ENCODE peak calls at places on chromosomes 2 and 18, in ten cellular contexts. One of them, this sample, is unnamed.

GRCh38 chr2:29097569-29097968 is 17.6 kb upstream of the CLIP4 start:
- DNase-seq in CD4-positive, alpha-beta T cell: no peak
- DNase-seq in GM06990: no peak
- DNase-seq in WTC11: no peak
- DNase-seq in Peyer's patch: no peak
- DNase-seq in OCI-LY7: no peak
- DNase-seq in GM12865: no peak
- DNase-seq in epithelial cell of esophagus: no peak
- DNase-seq in fibroblast of lung: no peak
- DNase-seq in kidney epithelial cell: no peak
- DNase-seq in this sample: no peak

GRCh38 chr2:45986509-45986908 is 310.7 kb upstream of the EPAS1 start:
- DNase-seq in CD4-positive, alpha-beta T cell: no peak
- DNase-seq in GM06990: no peak
- DNase-seq in WTC11: no peak
- DNase-seq in Peyer's patch: no peak
- DNase-seq in OCI-LY7: no peak
- DNase-seq in GM12865: no peak
- DNase-seq in epithelial cell of esophagus: no peak
- DNase-seq in fibroblast of lung: no peak
- DNase-seq in kidney epithelial cell: no peak
- DNase-seq in this sample: no peak

GRCh38 chr2:133072837-133073694 is 403.1 kb upstream of the LYPD1 start:
- DNase-seq in CD4-positive, alpha-beta T cell: no peak
- DNase-seq in GM06990: no peak
- DNase-seq in WTC11: no peak
- DNase-seq in Peyer's patch: no peak
- DNase-seq in OCI-LY7: no peak
- DNase-seq in GM12865: no peak
- DNase-seq in epithelial cell of esophagus: peak; percentile 14
- DNase-seq in fibroblast of lung: no peak
- DNase-seq in kidney epithelial cell: no peak
- DNase-seq in this sample: no peak

GRCh38 chr2:189362283-189362682 is 79.0 kb upstream of the WDR75 start:
- DNase-seq in CD4-positive, alpha-beta T cell: no peak
- DNase-seq in GM06990: no peak
- DNase-seq in WTC11: no peak
- DNase-seq in Peyer's patch: no peak
- DNase-seq in OCI-LY7: no peak
- DNase-seq in GM12865: no peak
- DNase-seq in epithelial cell of esophagus: no peak
- DNase-seq in fibroblast of lung: peak; percentile 22
- DNase-seq in kidney epithelial cell: no peak
- DNase-seq in this sample: no peak

GRCh38 chr2:33015421-33016142 is 68.8 kb downstream of the LTBP1 start:
- DNase-seq in CD4-positive, alpha-beta T cell: no peak
- DNase-seq in GM06990: no peak
- DNase-seq in WTC11: no peak
- DNase-seq in Peyer's patch: peak; percentile 68
- DNase-seq in OCI-LY7: no peak
- DNase-seq in GM12865: no peak
- DNase-seq in epithelial cell of esophagus: peak; percentile 62
- DNase-seq in fibroblast of lung: peak; percentile 97
- DNase-seq in kidney epithelial cell: no peak
- DNase-seq in this sample: no peak

GRCh38 chr18:50629148-50629631 is 69.3 kb downstream of the MAPK4 start:
- DNase-seq in CD4-positive, alpha-beta T cell: no peak
- DNase-seq in GM06990: no peak
- DNase-seq in WTC11: no peak
- DNase-seq in Peyer's patch: no peak
- DNase-seq in OCI-LY7: no peak
- DNase-seq in GM12865: no peak
- DNase-seq in epithelial cell of esophagus: peak; percentile 71
- DNase-seq in fibroblast of lung: no peak
- DNase-seq in kidney epithelial cell: no peak
- DNase-seq in this sample: no peak

GRCh38 chr2:46615555-46616487 is 136.5 kb downstream of the TMEM247 start:
- DNase-seq in CD4-positive, alpha-beta T cell: no peak
- DNase-seq in GM06990: peak; percentile 46
- DNase-seq in WTC11: no peak
- DNase-seq in Peyer's patch: peak; percentile 50
- DNase-seq in OCI-LY7: peak; percentile 50
- DNase-seq in GM12865: peak; percentile 17
- DNase-seq in epithelial cell of esophagus: no peak
- DNase-seq in fibroblast of lung: peak; percentile 12
- DNase-seq in kidney epithelial cell: no peak
- DNase-seq in this sample: peak; percentile 18

GRCh38 chr2:75533135-75533534 is 27.6 kb downstream of the EVA1A start:
- DNase-seq in CD4-positive, alpha-beta T cell: no peak
- DNase-seq in GM06990: no peak
- DNase-seq in WTC11: no peak
- DNase-seq in Peyer's patch: no peak
- DNase-seq in OCI-LY7: no peak
- DNase-seq in GM12865: no peak
- DNase-seq in epithelial cell of esophagus: no peak
- DNase-seq in fibroblast of lung: no peak
- DNase-seq in kidney epithelial cell: no peak
- DNase-seq in this sample: no peak

GRCh38 chr2:3628800-3629199 is 29.2 kb upstream of the ALLC start:
- DNase-seq in CD4-positive, alpha-beta T cell: no peak
- DNase-seq in GM06990: no peak
- DNase-seq in WTC11: peak; percentile 74
- DNase-seq in Peyer's patch: peak; percentile 36
- DNase-seq in OCI-LY7: no peak
- DNase-seq in GM12865: no peak
- DNase-seq in epithelial cell of esophagus: peak; percentile 39
- DNase-seq in fibroblast of lung: no peak
- DNase-seq in kidney epithelial cell: no peak
- DNase-seq in this sample: no peak

GRCh38 chr2:38505779-38506178 is 96.9 kb downstream of the HNRNPLL start:
- DNase-seq in CD4-positive, alpha-beta T cell: no peak
- DNase-seq in GM06990: no peak
- DNase-seq in WTC11: no peak
- DNase-seq in Peyer's patch: no peak
- DNase-seq in OCI-LY7: no peak
- DNase-seq in GM12865: peak; percentile 44
- DNase-seq in epithelial cell of esophagus: peak; percentile 84
- DNase-seq in fibroblast of lung: peak; percentile 87
- DNase-seq in kidney epithelial cell: no peak
- DNase-seq in this sample: no peak

GRCh38 chr2:239720411-239721365 is 304.5 kb downstream of the NDUFA10 start:
- DNase-seq in CD4-positive, alpha-beta T cell: no peak
- DNase-seq in GM06990: no peak
- DNase-seq in WTC11: no peak
- DNase-seq in Peyer's patch: peak; percentile 9
- DNase-seq in OCI-LY7: no peak
- DNase-seq in GM12865: no peak
- DNase-seq in epithelial cell of esophagus: no peak
- DNase-seq in fibroblast of lung: no peak
- DNase-seq in kidney epithelial cell: no peak
- DNase-seq in this sample: no peak

DNA sequence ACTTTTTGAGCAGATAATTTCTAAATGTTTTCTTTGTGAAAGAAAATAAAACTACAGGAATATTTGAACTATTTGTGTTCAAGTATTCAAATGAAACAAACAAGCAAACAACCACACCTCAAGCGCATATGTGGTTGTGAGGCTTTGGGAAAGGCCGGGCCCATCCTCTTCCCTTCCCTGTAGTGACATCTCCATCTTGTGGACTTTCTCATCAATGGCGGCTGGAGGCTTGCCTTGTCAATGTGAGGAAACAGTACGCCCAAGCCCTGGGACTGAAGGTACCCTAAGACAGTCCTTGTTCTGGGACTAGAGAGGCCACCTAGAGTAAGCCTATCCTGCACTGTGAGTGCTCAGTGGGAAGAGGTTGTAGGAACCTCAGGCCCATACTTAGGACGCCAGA is 166.8 kb downstream of the TPGS2 start:
- DNase-seq in CD4-positive, alpha-beta T cell: no peak
- DNase-seq in GM06990: no peak
- DNase-seq in WTC11: peak; percentile 53
- DNase-seq in Peyer's patch: no peak
- DNase-seq in OCI-LY7: no peak
- DNase-seq in GM12865: peak; percentile 41
- DNase-seq in epithelial cell of esophagus: peak; percentile 42
- DNase-seq in fibroblast of lung: peak; percentile 3
- DNase-seq in kidney epithelial cell: no peak
- DNase-seq in this sample: no peak
- TF ChIP-seq CTCF in CD4-positive, alpha-beta T cell: no peak
- TF ChIP-seq CTCF in GM06990: peak; percentile 38
- TF ChIP-seq CTCF in WTC11: no peak
- TF ChIP-seq CTCF in Peyer's patch: peak; percentile 32
- TF ChIP-seq CTCF in OCI-LY7: no peak
- TF ChIP-seq CTCF in GM12865: peak; percentile 22
- TF ChIP-seq CTCF in epithelial cell of esophagus: peak; percentile 45
- TF ChIP-seq CTCF in fibroblast of lung: peak; percentile 1
- TF ChIP-seq CTCF in kidney epithelial cell: no peak
- TF ChIP-seq CTCF in this sample: no peak

DNA sequence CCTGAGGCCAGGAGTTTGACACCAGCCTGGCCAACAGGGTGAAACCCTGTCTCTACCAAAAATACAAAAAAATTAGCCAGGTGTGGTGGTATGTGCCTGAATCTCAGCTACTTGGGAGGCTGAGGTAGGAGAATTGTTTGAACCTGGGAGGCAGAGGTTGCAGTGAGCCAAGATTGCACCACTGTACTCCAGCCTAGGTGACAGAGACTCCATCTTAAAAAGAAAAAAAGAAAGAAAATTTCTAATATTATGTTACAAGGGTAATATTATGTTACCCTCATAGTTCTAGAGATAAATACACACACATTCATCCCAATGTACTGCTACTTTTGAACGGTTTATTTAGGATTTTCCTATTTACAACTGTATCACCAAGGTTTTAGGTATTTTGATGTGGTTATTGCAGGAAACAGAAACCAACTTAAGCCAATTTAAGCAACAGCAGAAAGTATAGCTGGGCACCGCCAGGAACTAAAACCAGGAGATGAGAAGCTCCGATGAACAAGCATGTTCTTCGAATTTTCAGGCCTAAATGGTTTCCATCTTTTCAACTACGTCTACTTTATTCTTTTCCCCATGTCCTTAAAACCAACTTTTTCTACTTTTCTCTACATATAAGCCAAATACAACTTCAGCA is 11.8 kb upstream of the ROCK1 start:
- DNase-seq in CD4-positive, alpha-beta T cell: no peak
- DNase-seq in GM06990: no peak
- DNase-seq in WTC11: no peak
- DNase-seq in Peyer's patch: no peak
- DNase-seq in OCI-LY7: no peak
- DNase-seq in GM12865: no peak
- DNase-seq in epithelial cell of esophagus: no peak
- DNase-seq in fibroblast of lung: no peak
- DNase-seq in kidney epithelial cell: no peak
- DNase-seq in this sample: no peak
- TF ChIP-seq CTCF in CD4-positive, alpha-beta T cell: no peak
- TF ChIP-seq CTCF in GM06990: no peak
- TF ChIP-seq CTCF in WTC11: no peak
- TF ChIP-seq CTCF in Peyer's patch: no peak
- TF ChIP-seq CTCF in OCI-LY7: no peak
- TF ChIP-seq CTCF in GM12865: no peak
- TF ChIP-seq CTCF in epithelial cell of esophagus: no peak
- TF ChIP-seq CTCF in fibroblast of lung: no peak
- TF ChIP-seq CTCF in kidney epithelial cell: no peak
- TF ChIP-seq CTCF in this sample: no peak

GRCh38 chr18:79629249-79629558 is 50.4 kb upstream of the CTDP1 start:
- DNase-seq in CD4-positive, alpha-beta T cell: no peak
- DNase-seq in GM06990: no peak
- DNase-seq in WTC11: no peak
- DNase-seq in Peyer's patch: peak; percentile 33
- DNase-seq in OCI-LY7: no peak
- DNase-seq in GM12865: no peak
- DNase-seq in epithelial cell of esophagus: no peak
- DNase-seq in fibroblast of lung: no peak
- DNase-seq in kidney epithelial cell: no peak
- DNase-seq in this sample: no peak
- TF ChIP-seq CTCF in CD4-positive, alpha-beta T cell: no peak
- TF ChIP-seq CTCF in GM06990: no peak
- TF ChIP-seq CTCF in WTC11: no peak
- TF ChIP-seq CTCF in Peyer's patch: no peak
- TF ChIP-seq CTCF in OCI-LY7: no peak
- TF ChIP-seq CTCF in GM12865: no peak
- TF ChIP-seq CTCF in epithelial cell of esophagus: no peak
- TF ChIP-seq CTCF in fibroblast of lung: no peak
- TF ChIP-seq CTCF in kidney epithelial cell: no peak
- TF ChIP-seq CTCF in this sample: no peak

GRCh38 chr2:238305092-238305862 is 15.0 kb upstream of the TRAF3IP1 start:
- DNase-seq in CD4-positive, alpha-beta T cell: no peak
- DNase-seq in GM06990: no peak
- DNase-seq in WTC11: no peak
- DNase-seq in Peyer's patch: no peak
- DNase-seq in OCI-LY7: peak; percentile 34
- DNase-seq in GM12865: no peak
- DNase-seq in epithelial cell of esophagus: peak; percentile 41
- DNase-seq in fibroblast of lung: no peak
- DNase-seq in kidney epithelial cell: no peak
- DNase-seq in this sample: no peak

GRCh38 chr2:238305965-238306679 is 14.2 kb upstream of the TRAF3IP1 start:
- DNase-seq in CD4-positive, alpha-beta T cell: no peak
- DNase-seq in GM06990: no peak
- DNase-seq in WTC11: no peak
- DNase-seq in Peyer's patch: no peak
- DNase-seq in OCI-LY7: peak; percentile 67
- DNase-seq in GM12865: no peak
- DNase-seq in epithelial cell of esophagus: no peak
- DNase-seq in fibroblast of lung: no peak
- DNase-seq in kidney epithelial cell: no peak
- DNase-seq in this sample: no peak

GRCh38 chr2:238306680-238306998 is 13.7 kb upstream of the TRAF3IP1 start:
- DNase-seq in CD4-positive, alpha-beta T cell: no peak
- DNase-seq in GM06990: no peak
- DNase-seq in WTC11: no peak
- DNase-seq in Peyer's patch: no peak
- DNase-seq in OCI-LY7: no peak
- DNase-seq in GM12865: no peak
- DNase-seq in epithelial cell of esophagus: no peak
- DNase-seq in fibroblast of lung: no peak
- DNase-seq in kidney epithelial cell: no peak
- DNase-seq in this sample: no peak

GRCh38 chr2:238304116-238304515 is 15.7 kb upstream of the PER2 start:
- DNase-seq in CD4-positive, alpha-beta T cell: no peak
- DNase-seq in GM06990: no peak
- DNase-seq in WTC11: no peak
- DNase-seq in Peyer's patch: peak; percentile 21
- DNase-seq in OCI-LY7: peak; percentile 18
- DNase-seq in GM12865: no peak
- DNase-seq in epithelial cell of esophagus: no peak
- DNase-seq in fibroblast of lung: no peak
- DNase-seq in kidney epithelial cell: no peak
- DNase-seq in this sample: no peak

GRCh38 chr2:238308177-238308576 is 12.1 kb upstream of the TRAF3IP1 start:
- DNase-seq in CD4-positive, alpha-beta T cell: no peak
- DNase-seq in GM06990: no peak
- DNase-seq in WTC11: peak; percentile 49
- DNase-seq in Peyer's patch: no peak
- DNase-seq in OCI-LY7: no peak
- DNase-seq in GM12865: no peak
- DNase-seq in epithelial cell of esophagus: no peak
- DNase-seq in fibroblast of lung: no peak
- DNase-seq in kidney epithelial cell: no peak
- DNase-seq in this sample: no peak
- TF ChIP-seq CTCF in CD4-positive, alpha-beta T cell: no peak
- TF ChIP-seq CTCF in GM06990: peak; percentile 40
- TF ChIP-seq CTCF in WTC11: no peak
- TF ChIP-seq CTCF in Peyer's patch: no peak
- TF ChIP-seq CTCF in OCI-LY7: peak; percentile 52
- TF ChIP-seq CTCF in GM12865: no peak
- TF ChIP-seq CTCF in epithelial cell of esophagus: no peak
- TF ChIP-seq CTCF in fibroblast of lung: peak; percentile 29
- TF ChIP-seq CTCF in kidney epithelial cell: peak; percentile 31
- TF ChIP-seq CTCF in this sample: no peak